ENCODE peak calls at places on chromosomes 16 and 17, in four cellular contexts. Z, O, W and T are unnamed samples.

GRCh38 chr16:75042423-75043174 is 43.8 kb downstream of the ZNRF1 start:
- DNase-seq in Z (no peak), O (no peak), W (peak; percentile 28), T (no peak)

GRCh38 chr16:7334801-7335560 is 2.3 kb downstream of the RBFOX1 start:
- DNase-seq in Z (no peak), O (no peak), W (no peak), T (no peak)

GRCh38 chr16:67529639-67530012 is 997 bp downstream of the RIPOR1 start:
- DNase-seq in Z (no peak), O (no peak), W (no peak), T (no peak)

GRCh38 chr17:82892869-82893565 is 53.2 kb upstream of the ZNF750 start:
- DNase-seq in Z (no peak), O (peak; percentile 76), W (no peak), T (no peak)

GRCh38 chr16:69309316-69309715 is 1.8 kb upstream of the VPS4A start:
- DNase-seq in Z (no peak), O (no peak), W (no peak), T (no peak)

GRCh38 chr16:19472487-19472886 is 49.4 kb downstream of the GDE1 start:
- DNase-seq in Z (no peak), O (no peak), W (no peak), T (no peak)

GRCh38 chr17:50529849-50530248 is 2.7 kb upstream of the EPN3 start:
- DNase-seq in Z (no peak), O (no peak), W (no peak), T (no peak)

GRCh38 chr16:19031738-19032137 is 35.7 kb upstream of the COQ7 start:
- DNase-seq in Z (no peak), O (no peak), W (no peak), T (no peak)

GRCh38 chr17:48051706-48052486 is 3.7 kb downstream of the NFE2L1 start:
- DNase-seq in Z (peak; percentile 56), O (no peak), W (peak; percentile 92), T (no peak)

GRCh38 chr16:80433617-80434016 is 107.2 kb upstream of the DYNLRB2 start:
- DNase-seq in Z (no peak), O (no peak), W (no peak), T (no peak)

GRCh38 chr16:87926246-87927194 is 9.8 kb downstream of the CA5A start:
- DNase-seq in Z (no peak), O (no peak), W (no peak), T (no peak)

GRCh38 chr17:66957951-66958579 is 6.4 kb upstream of the CACNG4 start:
- DNase-seq in Z (peak; percentile 44), O (no peak), W (no peak), T (no peak)

GRCh38 chr16:80725566-80726162 is 78.7 kb downstream of the CDYL2 start:
- DNase-seq in Z (no peak), O (no peak), W (no peak), T (no peak)

GRCh38 chr17:44266402-44267164 is 1.4 kb downstream of the SLC4A1 start:
- DNase-seq in Z (no peak), O (no peak), W (no peak), T (no peak)

GRCh38 chr16:2919511-2920255 is 8.0 kb downstream of the FLYWCH1 start:
- DNase-seq in Z (peak; percentile 60), O (peak; percentile 51), W (peak; percentile 71), T (no peak)

GRCh38 chr17:17198281-17198680 is 7.9 kb downstream of the PLD6 start:
- DNase-seq in Z (no peak), O (no peak), W (no peak), T (no peak)

GRCh38 chr17:50557265-50558029 is 3.1 kb upstream of the CACNA1G start:
- DNase-seq in Z (no peak), O (no peak), W (no peak), T (no peak)

GRCh38 chr17:49361129-49361901 is 735 bp downstream of the ZNF652 start:
- DNase-seq in Z (peak; percentile 48), O (peak; percentile 67), W (no peak), T (no peak)

GRCh38 chr17:28372203-28372944 is 880 bp downstream of the SARM1 start:
- DNase-seq in Z (peak; percentile 30), O (no peak), W (peak; percentile 32), T (no peak)

GRCh38 chr17:20092973-20093626 is 83.9 kb downstream of the SPECC1 start:
- DNase-seq in Z (no peak), O (no peak), W (no peak), T (no peak)

GRCh38 chr17:14282700-14283099 is 18.2 kb upstream of the HS3ST3B1 start:
- DNase-seq in Z (no peak), O (no peak), W (no peak), T (no peak)

GRCh38 chr16:83878838-83879237 is 20.1 kb upstream of the MLYCD start:
- DNase-seq in Z (no peak), O (no peak), W (peak; percentile 64), T (no peak)

GRCh38 chr17:82698974-82699442 is 510 bp upstream of the RAB40B start:
- DNase-seq in Z (no peak), O (no peak), W (no peak), T (no peak)

GRCh38 chr17:14332331-14332730 is 31.4 kb downstream of the HS3ST3B1 start:
- DNase-seq in Z (no peak), O (no peak), W (no peak), T (no peak)

GRCh38 chr17:56717471-56717870 is 116.2 kb downstream of the C17orf67 start:
- DNase-seq in Z (no peak), O (no peak), W (peak; percentile 19), T (no peak)
- TF ChIP-seq CTCF in Z (no peak), O (no peak), W (no peak), T (no peak)

DNA sequence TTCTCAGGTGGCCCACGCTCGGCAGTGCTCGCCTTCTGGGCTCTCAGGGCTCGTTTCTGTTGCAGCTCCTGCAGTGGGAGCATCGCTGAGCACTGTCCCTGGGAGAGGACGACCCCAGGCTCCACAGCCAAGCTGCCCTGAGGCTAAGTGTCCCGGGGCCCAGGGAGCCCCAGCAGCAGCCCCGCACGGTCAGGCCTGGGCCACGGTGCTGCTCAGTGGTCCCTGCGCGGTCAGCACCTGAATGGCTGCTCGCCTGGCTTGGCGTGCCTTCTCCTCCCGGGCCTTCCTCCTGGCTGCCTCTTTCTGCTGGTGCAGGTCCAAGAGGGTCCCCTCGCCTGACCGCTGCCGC is 23.3 kb downstream of the CEP131 start:
- DNase-seq in Z (no peak), O (no peak), W (no peak), T (no peak)
- TF ChIP-seq CTCF in Z (no peak), O (no peak), W (no peak), T (no peak)

DNA sequence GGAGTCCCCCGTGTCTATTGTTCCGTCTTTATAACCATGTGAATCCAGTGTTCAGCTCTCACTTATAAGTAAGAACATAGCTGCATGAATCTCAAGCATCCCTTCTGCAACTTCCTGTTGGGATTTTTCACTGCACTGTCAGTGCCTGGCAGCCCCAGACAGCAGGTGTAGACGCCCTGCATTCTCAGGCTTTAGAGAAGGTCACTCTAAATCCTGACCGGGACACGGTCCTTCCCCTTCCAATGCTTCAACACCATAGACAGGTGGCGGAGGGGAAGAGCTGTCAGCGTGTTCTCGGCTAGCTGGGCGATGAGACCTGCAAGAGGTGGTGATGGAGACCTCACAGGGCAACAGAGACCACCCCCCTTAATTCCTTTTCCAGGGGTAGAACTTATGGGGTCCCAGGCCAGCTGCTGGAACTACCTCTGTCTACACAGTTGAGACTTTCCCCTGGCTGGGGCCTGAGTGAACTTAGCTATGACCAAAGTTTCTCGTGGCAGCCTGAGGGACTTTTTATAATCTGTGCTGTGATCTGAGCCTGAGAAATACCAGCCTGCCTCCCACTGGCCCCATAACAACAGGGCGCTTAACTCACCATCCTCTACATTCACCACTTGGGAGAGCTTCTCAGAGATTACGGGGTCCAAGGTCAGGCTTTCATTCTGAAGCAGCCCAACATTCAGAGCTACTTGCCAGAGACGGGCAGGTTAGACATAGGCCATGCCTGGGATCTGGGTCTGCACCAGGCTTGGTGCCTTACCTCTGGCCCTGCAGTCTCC is 143.2 kb upstream of the TNRC6C start:
- DNase-seq in Z (no peak), O (no peak), W (no peak), T (no peak)
- TF ChIP-seq CTCF in Z (peak; percentile 33), O (no peak), W (no peak), T (no peak)

DNA sequence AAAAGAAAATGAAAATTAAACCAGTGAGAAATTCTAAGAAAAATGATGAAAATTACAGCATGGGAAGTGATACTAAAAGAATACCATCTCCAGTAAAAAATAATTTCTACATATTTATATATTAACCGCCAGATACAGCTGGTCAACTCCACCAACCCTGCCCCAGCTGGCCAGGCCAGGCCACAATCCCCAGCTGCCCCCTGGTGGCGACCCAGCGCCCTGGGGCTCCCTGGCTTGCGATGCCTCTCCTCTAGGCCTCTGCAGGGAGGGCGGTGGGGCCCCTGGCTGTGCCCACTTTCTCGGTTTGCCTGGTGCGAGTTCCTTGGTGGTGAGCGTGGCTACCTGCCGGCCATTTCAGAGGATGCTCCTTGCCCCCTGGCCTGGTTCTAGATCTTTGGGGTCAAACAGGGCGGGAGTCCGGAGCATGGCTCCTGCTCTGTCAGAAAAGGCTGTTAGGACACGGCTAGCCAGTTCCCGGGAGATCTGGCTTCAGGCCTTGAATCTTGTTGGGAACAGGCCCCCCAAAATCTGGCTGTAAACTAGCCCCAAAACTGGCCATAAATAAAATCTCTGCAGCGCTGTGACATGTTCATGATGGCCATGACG is 14.5 kb downstream of the GLIS2 start:
- DNase-seq in Z (peak; percentile 90), O (peak; percentile 75), W (peak; percentile 62), T (no peak)
- TF ChIP-seq CTCF in Z (peak; percentile 94), O (peak; percentile 94), W (peak; percentile 92), T (peak; percentile 84)

GRCh38 chr17:31525801-31526549 is 134.5 kb downstream of the RAB11FIP4 start:
- DNase-seq in Z (peak; percentile 44), O (no peak), W (peak; percentile 12), T (no peak)
- TF ChIP-seq CTCF in Z (peak; percentile 44), O (no peak), W (peak; percentile 52), T (peak; percentile 18)

GRCh38 chr17:65918450-65918849 is 273.5 kb downstream of the CEP112 start:
- DNase-seq in Z (no peak), O (no peak), W (peak; percentile 12), T (no peak)

GRCh38 chr17:65917560-65917959 is 274.4 kb downstream of the CEP112 start:
- DNase-seq in Z (no peak), O (no peak), W (no peak), T (no peak)

GRCh38 chr17:65916425-65916824 is 275.5 kb downstream of the CEP112 start:
- DNase-seq in Z (no peak), O (no peak), W (no peak), T (no peak)

GRCh38 chr17:65920996-65921395 is 270.9 kb downstream of the CEP112 start:
- DNase-seq in Z (no peak), O (no peak), W (no peak), T (no peak)

DNA sequence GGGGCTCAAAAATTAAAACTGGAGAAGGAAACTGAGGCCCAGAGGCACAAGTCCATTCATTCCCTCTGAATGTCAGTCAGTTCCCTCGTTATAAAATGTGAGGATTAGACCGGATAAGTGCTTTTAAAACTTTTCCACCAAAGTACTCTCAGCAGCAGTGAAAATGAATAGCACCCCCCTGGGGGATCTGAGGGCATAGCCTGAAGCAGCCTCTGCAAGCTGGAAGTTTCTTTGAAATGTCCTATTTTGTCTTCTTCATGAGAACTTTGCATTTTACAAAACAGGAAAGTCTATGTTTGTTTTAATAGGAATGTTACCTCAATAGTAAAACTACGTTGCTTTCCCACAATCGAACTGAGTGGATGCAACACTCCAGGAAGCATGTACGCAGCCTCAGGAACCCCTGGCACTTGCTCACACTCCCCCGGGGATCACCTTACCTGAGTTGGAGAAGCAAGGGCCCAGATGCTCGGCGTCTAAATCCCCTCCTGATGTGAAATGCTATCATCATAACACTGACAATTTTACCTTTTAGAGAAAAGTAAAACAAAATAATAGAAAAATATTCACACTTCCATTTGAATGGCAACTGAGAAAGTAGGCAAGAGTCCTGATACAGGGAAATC is 272.9 kb downstream of the CEP112 start:
- DNase-seq in Z (no peak), O (no peak), W (peak; percentile 8), T (no peak)
- TF ChIP-seq CTCF in Z (no peak), O (no peak), W (peak; percentile 41), T (no peak)